ENCODE peak calls at places on chromosomes 5 and 9, in eight cellular contexts. P is NCI-H82; A is NB4; M is Right ventricle myocardium superior; O is GM03348; D is stimulated activated CD8-positive, alpha-beta memory T cell treated with anti-CD3 and anti-CD28 coated beads, Interleukin-15, amount 100 ng/mL, for 1 hour; J is Panc1; I is activated gamma-delta T cell treated with anti-CD3 and anti-CD28 coated beads, Interleukin-2, amount 50 U/mL, for 16 hours. E is an unnamed sample.

GRCh38 chr5:59562756-59563389 is 330.7 kb downstream of the PDE4D start:
- DNase-seq in P (no peak), A (peak), M (peak), O (no peak), D (no peak), J (no peak), I (peak), E (peak)

GRCh38 chr9:29208670-29209069 is 1635.4 kb upstream of the C9orf72 start:
- DNase-seq in P (peak), A (no peak), M (no peak), O (no peak), D (no peak), J (no peak), I (no peak), E (no peak)

GRCh38 chr5:113531760-113532159 is 18.3 kb downstream of the YTHDC2 start:
- DNase-seq in P (no peak), A (no peak), M (no peak), O (no peak), D (no peak), J (no peak), I (no peak), E (no peak)

GRCh38 chr5:132640613-132641012 is 17.4 kb upstream of the IL13 start:
- DNase-seq in P (no peak), A (no peak), M (no peak), O (no peak), D (no peak), J (no peak), I (no peak), E (no peak)

GRCh38 chr9:71766663-71767062 is 1.6 kb downstream of the CEMIP2 start:
- DNase-seq in P (no peak), A (no peak), M (no peak), O (no peak), D (no peak), J (no peak), I (no peak), E (no peak)

GRCh38 chr5:139974661-139975060 is 68.4 kb downstream of the NRG2 start:
- DNase-seq in P (no peak), A (peak), M (no peak), O (no peak), D (no peak), J (no peak), I (no peak), E (no peak)

GRCh38 chr9:97848582-97849237 is 4.3 kb upstream of the FOXE1 start:
- DNase-seq in P (no peak), A (peak), M (peak), O (no peak), D (no peak), J (no peak), I (no peak), E (no peak)

GRCh38 chr9:136439550-136440408 is at the start of gene INPP5E:
- DNase-seq in P (peak), A (peak), M (peak), O (peak), D (peak), J (no peak), I (peak), E (peak)

GRCh38 chr5:8135742-8136141 is 266.8 kb downstream of the MTRR start:
- DNase-seq in P (no peak), A (no peak), M (no peak), O (no peak), D (no peak), J (no peak), I (no peak), E (no peak)

GRCh38 chr5:177509991-177510566 is 453 bp upstream of the DOK3 start:
- DNase-seq in P (peak), A (peak), M (no peak), O (no peak), D (no peak), J (no peak), I (no peak), E (no peak)

GRCh38 chr5:102893942-102894341 is 138.8 kb downstream of the PAM start:
- DNase-seq in P (no peak), A (no peak), M (no peak), O (no peak), D (no peak), J (no peak), I (no peak), E (no peak)

GRCh38 chr9:96345551-96345950 is 38.0 kb downstream of the SLC35D2 start:
- DNase-seq in P (no peak), A (no peak), M (no peak), O (no peak), D (no peak), J (no peak), I (no peak), E (no peak)

GRCh38 chr9:109331353-109331752 is 10.5 kb upstream of the EPB41L4B start:
- DNase-seq in P (no peak), A (no peak), M (peak), O (peak), D (no peak), J (no peak), I (no peak), E (no peak)